ENCODE peak calls at places on chromosome 10, in four cellular contexts. B is hepatocyte, N is iPS DF 6.9, M is T follicular helper cell. Z is an unnamed sample.

GRCh38 chr10:8060010-8060703 is 5.7 kb downstream of the GATA3 start:
- DNase-seq in M (no peak), B (peak; percentile 19), N (no peak), Z (no peak)

GRCh38 chr10:108783897-108784296 is 1139.4 kb downstream of the XPNPEP1 start:
- DNase-seq in M (no peak), B (peak; percentile 58), N (peak; percentile 58), Z (peak; percentile 4)

GRCh38 chr10:123582084-123582989 is 83.8 kb upstream of the GPR26 start:
- DNase-seq in M (peak; percentile 32), N (peak; percentile 61), B (peak; percentile 88), Z (peak; percentile 54)

GRCh38 chr10:71962915-71963314 is 1.3 kb upstream of the CHST3 start:
- DNase-seq in M (no peak), B (no peak), N (no peak), Z (no peak)

GRCh38 chr10:29304259-29305030 is 15.6 kb downstream of the LYZL1 start:
- DNase-seq in M (no peak), N (peak; percentile 45), B (peak; percentile 85), Z (peak; percentile 78)

GRCh38 chr10:114681542-114681941 is 23.5 kb upstream of the ABLIM1 start:
- DNase-seq in N (no peak), B (no peak), M (no peak), Z (no peak)

GRCh38 chr10:132538031-132538789 is 623 bp downstream of the INPP5A start:
- DNase-seq in M (no peak), N (no peak), B (no peak), Z (no peak)

GRCh38 chr10:1380075-1380793 is 324.0 kb downstream of the WDR37 start:
- DNase-seq in M (no peak), N (no peak), B (no peak), Z (no peak)

GRCh38 chr10:79424221-79425073 is 21.0 kb downstream of the ZCCHC24 start:
- DNase-seq in N (no peak), B (peak; percentile 85), M (no peak), Z (no peak)

GRCh38 chr10:103776878-103777591 is 78.3 kb downstream of the SH3PXD2A start:
- DNase-seq in M (no peak), N (no peak), B (no peak), Z (no peak)

GRCh38 chr10:124354411-124355382 is 64.0 kb downstream of the OAT start:
- DNase-seq in N (no peak), M (no peak), B (peak; percentile 72), Z (peak; percentile 13)

GRCh38 chr10:63744060-63744941 is 223.1 kb downstream of the REEP3 start:
- DNase-seq in B (no peak), N (no peak), M (no peak), Z (no peak)

GRCh38 chr10:125132331-125132730 is 28.0 kb downstream of the CTBP2 start:
- DNase-seq in M (no peak), B (no peak), N (no peak), Z (no peak)

GRCh38 chr10:49569031-49569765 is 30.3 kb upstream of the ERCC6 start:
- DNase-seq in B (no peak), N (no peak), M (no peak), Z (no peak)

GRCh38 chr10:68992721-68993440 is 4.3 kb downstream of the KIFBP start:
- DNase-seq in B (peak; percentile 45), N (no peak), M (no peak), Z (no peak)

GRCh38 chr10:129968937-129969527 is 5.0 kb upstream of the EBF3 start:
- DNase-seq in B (peak; percentile 81), M (no peak), N (no peak), Z (no peak)

GRCh38 chr10:79483948-79484347 is 28.4 kb upstream of the EIF5AL1 start:
- DNase-seq in M (no peak), B (no peak), N (no peak), Z (no peak)

GRCh38 chr10:99532687-99533495 is at the start of gene NKX2-3:
- DNase-seq in N (no peak), B (peak; percentile 63), M (no peak), Z (no peak)

GRCh38 chr10:97116534-97117162 is 69.1 kb downstream of the SLIT1 start:
- DNase-seq in N (no peak), B (no peak), M (no peak), Z (no peak)

GRCh38 chr10:110859947-110860376 is 11.8 kb upstream of the PDCD4 start:
- DNase-seq in B (peak; percentile 64), M (no peak), N (no peak), Z (no peak)

GRCh38 chr10:26000971-26001370 is 66.9 kb downstream of the MYO3A start:
- DNase-seq in B (no peak), M (no peak), N (no peak), Z (no peak)

GRCh38 chr10:34184901-34185386 is 630.2 kb downstream of the PARD3 start:
- DNase-seq in N (no peak), M (no peak), B (no peak), Z (peak; percentile 20)

GRCh38 chr10:70699659-70700174 is 27.4 kb downstream of the ADAMTS14 start:
- DNase-seq in B (peak; percentile 12), M (no peak), N (no peak), Z (peak; percentile 6)

GRCh38 chr10:30562787-30563186 is 66.8 kb downstream of the LYZL2 start:
- DNase-seq in B (no peak), M (no peak), N (no peak), Z (no peak)

GRCh38 chr10:31789555-31789954 is 139.1 kb downstream of the ARHGAP12 start:
- DNase-seq in B (no peak), N (no peak), M (no peak), Z (no peak)

Z was measured in T47D.